ENCODE peak calls at places on chromosomes 1 and 21, in six cellular contexts. One of them, this sample, is unnamed.

GRCh38 chr1:17189632-17190525 is 15.0 kb upstream of the PADI1 start:
- DNase-seq in IMR-90: peak; percentile 92
- DNase-seq in neuronal stem cell: no peak
- DNase-seq in mesenchymal stem cell: peak; percentile 91
- DNase-seq in trophoblast cell: peak; percentile 91
- DNase-seq in H9: no peak
- DNase-seq in this sample: no peak

GRCh38 chr1:181676269-181676668 is 193.0 kb downstream of the CACNA1E start:
- DNase-seq in neuronal stem cell: peak; percentile 29
- DNase-seq in mesenchymal stem cell: no peak
- DNase-seq in H9: peak; percentile 53
- DNase-seq in trophoblast cell: no peak
- DNase-seq in IMR-90: peak; percentile 4
- DNase-seq in this sample: peak; percentile 52

GRCh38 chr21:41663805-41664788 is 102.8 kb downstream of the RIPK4 start:
- DNase-seq in trophoblast cell: peak; percentile 13
- DNase-seq in H9: no peak
- DNase-seq in mesenchymal stem cell: peak; percentile 44
- DNase-seq in neuronal stem cell: peak; percentile 20
- DNase-seq in IMR-90: peak; percentile 32
- DNase-seq in this sample: no peak

GRCh38 chr1:207806531-207807394 is 54.9 kb downstream of the CD46 start:
- DNase-seq in mesenchymal stem cell: peak; percentile 45
- DNase-seq in trophoblast cell: no peak
- DNase-seq in neuronal stem cell: no peak
- DNase-seq in H9: no peak
- DNase-seq in IMR-90: peak; percentile 53
- DNase-seq in this sample: no peak

GRCh38 chr1:11069233-11069950 is 9.6 kb upstream of the SRM start:
- DNase-seq in mesenchymal stem cell: no peak
- DNase-seq in H9: no peak
- DNase-seq in trophoblast cell: no peak
- DNase-seq in IMR-90: no peak
- DNase-seq in neuronal stem cell: no peak
- DNase-seq in this sample: no peak

GRCh38 chr1:179754031-179754624 is 11.0 kb downstream of the FAM163A start:
- DNase-seq in trophoblast cell: no peak
- DNase-seq in IMR-90: peak; percentile 87
- DNase-seq in H9: no peak
- DNase-seq in neuronal stem cell: no peak
- DNase-seq in mesenchymal stem cell: peak; percentile 34
- DNase-seq in this sample: no peak

GRCh38 chr1:24748191-24749121 is 3.2 kb downstream of the CLIC4 start:
- DNase-seq in trophoblast cell: no peak
- DNase-seq in neuronal stem cell: no peak
- DNase-seq in mesenchymal stem cell: no peak
- DNase-seq in IMR-90: no peak
- DNase-seq in H9: no peak
- DNase-seq in this sample: no peak

GRCh38 chr1:44803312-44804095 is 3.3 kb downstream of the PLK3 start:
- DNase-seq in mesenchymal stem cell: no peak
- DNase-seq in IMR-90: no peak
- DNase-seq in neuronal stem cell: no peak
- DNase-seq in trophoblast cell: peak; percentile 33
- DNase-seq in H9: no peak
- DNase-seq in this sample: no peak

GRCh38 chr1:1894354-1895049 is 3.6 kb upstream of the GNB1 start:
- DNase-seq in trophoblast cell: no peak
- DNase-seq in mesenchymal stem cell: no peak
- DNase-seq in neuronal stem cell: no peak
- DNase-seq in H9: no peak
- DNase-seq in IMR-90: no peak
- DNase-seq in this sample: no peak

GRCh38 chr1:165755393-165756010 is 13.2 kb downstream of the TMCO1 start:
- DNase-seq in H9: no peak
- DNase-seq in mesenchymal stem cell: no peak
- DNase-seq in neuronal stem cell: no peak
- DNase-seq in trophoblast cell: no peak
- DNase-seq in IMR-90: no peak
- DNase-seq in this sample: no peak

GRCh38 chr1:32066489-32066873 is 6.3 kb upstream of the TMEM39B start:
- DNase-seq in H9: no peak
- DNase-seq in mesenchymal stem cell: peak; percentile 67
- DNase-seq in IMR-90: peak; percentile 79
- DNase-seq in trophoblast cell: peak; percentile 16
- DNase-seq in neuronal stem cell: no peak
- DNase-seq in this sample: no peak

GRCh38 chr1:245690153-245690552 is 535.4 kb downstream of the KIF26B start:
- DNase-seq in H9: no peak
- DNase-seq in neuronal stem cell: no peak
- DNase-seq in mesenchymal stem cell: no peak
- DNase-seq in trophoblast cell: no peak
- DNase-seq in IMR-90: peak; percentile 9
- DNase-seq in this sample: no peak

GRCh38 chr1:157806431-157807149 is 13.3 kb downstream of the FCRL1 start:
- DNase-seq in mesenchymal stem cell: no peak
- DNase-seq in trophoblast cell: no peak
- DNase-seq in H9: no peak
- DNase-seq in IMR-90: no peak
- DNase-seq in neuronal stem cell: no peak
- DNase-seq in this sample: no peak

GRCh38 chr1:205199090-205199930 is 12.2 kb downstream of the DSTYK start:
- DNase-seq in mesenchymal stem cell: no peak
- DNase-seq in H9: no peak
- DNase-seq in neuronal stem cell: no peak
- DNase-seq in trophoblast cell: no peak
- DNase-seq in IMR-90: peak; percentile 70
- DNase-seq in this sample: no peak

GRCh38 chr1:93681549-93682412 is at the start of gene BCAR3:
- DNase-seq in neuronal stem cell: peak; percentile 61
- DNase-seq in IMR-90: peak; percentile 73
- DNase-seq in H9: peak; percentile 85
- DNase-seq in trophoblast cell: peak; percentile 42
- DNase-seq in mesenchymal stem cell: peak; percentile 76
- DNase-seq in this sample: peak; percentile 83

GRCh38 chr1:170586321-170586855 is 54.4 kb downstream of the GORAB start:
- DNase-seq in neuronal stem cell: peak; percentile 63
- DNase-seq in trophoblast cell: peak; percentile 58
- DNase-seq in H9: no peak
- DNase-seq in mesenchymal stem cell: no peak
- DNase-seq in IMR-90: no peak
- DNase-seq in this sample: no peak

GRCh38 chr1:203914292-203914691 is 52.9 kb downstream of the SNRPE start:
- DNase-seq in H9: no peak
- DNase-seq in neuronal stem cell: no peak
- DNase-seq in mesenchymal stem cell: peak; percentile 65
- DNase-seq in trophoblast cell: no peak
- DNase-seq in IMR-90: peak; percentile 39
- DNase-seq in this sample: no peak

GRCh38 chr1:203916756-203917155 is 55.4 kb downstream of the SNRPE start:
- DNase-seq in IMR-90: no peak
- DNase-seq in H9: no peak
- DNase-seq in trophoblast cell: no peak
- DNase-seq in mesenchymal stem cell: no peak
- DNase-seq in neuronal stem cell: no peak
- DNase-seq in this sample: no peak

GRCh38 chr1:203911806-203912205 is 50.4 kb downstream of the SNRPE start:
- DNase-seq in H9: no peak
- DNase-seq in IMR-90: no peak
- DNase-seq in trophoblast cell: no peak
- DNase-seq in neuronal stem cell: no peak
- DNase-seq in mesenchymal stem cell: no peak
- DNase-seq in this sample: no peak

GRCh38 chr1:203915811-203916210 is 54.4 kb downstream of the SNRPE start:
- DNase-seq in mesenchymal stem cell: peak; percentile 73
- DNase-seq in neuronal stem cell: no peak
- DNase-seq in trophoblast cell: no peak
- DNase-seq in IMR-90: peak; percentile 76
- DNase-seq in H9: no peak
- DNase-seq in this sample: no peak

DNA sequence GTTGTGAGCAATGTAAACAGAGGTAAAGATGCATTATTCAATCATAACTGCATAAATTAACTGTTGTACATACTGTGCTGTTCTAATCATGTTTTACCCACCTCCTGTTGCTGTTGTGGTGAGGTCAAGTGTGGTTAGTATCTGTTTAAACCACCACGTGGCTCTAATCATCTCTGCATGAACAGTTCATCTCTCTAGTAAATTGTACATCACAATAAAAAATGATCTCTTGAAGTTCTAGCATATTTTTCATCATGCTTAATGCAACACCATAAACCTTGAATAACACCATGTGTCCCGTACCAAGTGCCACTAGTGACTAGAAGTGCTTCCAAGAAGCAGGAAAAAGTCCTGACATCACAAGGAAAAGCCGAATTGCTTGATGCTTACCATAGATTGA is 51.6 kb downstream of the SNRPE start:
- DNase-seq in mesenchymal stem cell: no peak
- DNase-seq in IMR-90: no peak
- DNase-seq in H9: no peak
- DNase-seq in trophoblast cell: no peak
- DNase-seq in neuronal stem cell: no peak
- DNase-seq in this sample: no peak
- H2AFZ ChIP-seq in mesenchymal stem cell: no peak overlapping the region
- H2AFZ ChIP-seq in IMR-90: no peak overlapping the region
- H2AFZ ChIP-seq in H9: no peak overlapping the region
- H2AFZ ChIP-seq in trophoblast cell: no peak overlapping the region
- H2AFZ ChIP-seq in neuronal stem cell: no peak overlapping the region
- H2AFZ ChIP-seq in this sample: no peak overlapping the region

GRCh38 chr1:172393354-172393753 is 27.1 kb upstream of the C1orf105 start:
- DNase-seq in mesenchymal stem cell: no peak
- DNase-seq in H9: no peak
- DNase-seq in IMR-90: no peak
- DNase-seq in neuronal stem cell: no peak
- DNase-seq in trophoblast cell: peak; percentile 7
- DNase-seq in this sample: no peak
- H3K18ac ChIP-seq in mesenchymal stem cell: no peak overlapping the region
- H3K18ac ChIP-seq in H9: no peak overlapping the region
- H3K18ac ChIP-seq in IMR-90: no peak overlapping the region
- H3K18ac ChIP-seq in neuronal stem cell: no peak overlapping the region
- H3K18ac ChIP-seq in trophoblast cell: no peak overlapping the region
- H3K18ac ChIP-seq in this sample: no peak overlapping the region

GRCh38 chr21:32770514-32771133 is 931 bp downstream of the PAXBP1 start:
- DNase-seq in IMR-90: peak; percentile 8
- DNase-seq in mesenchymal stem cell: peak; percentile 47
- DNase-seq in trophoblast cell: no peak
- DNase-seq in H9: no peak
- DNase-seq in neuronal stem cell: peak; percentile 35
- DNase-seq in this sample: no peak
- H2AFZ ChIP-seq in IMR-90: peak overlapping the region; percentile 99
- H2AFZ ChIP-seq in mesenchymal stem cell: peak overlapping the region; percentile 91
- H2AFZ ChIP-seq in trophoblast cell: peak overlapping the region; percentile 19
- H2AFZ ChIP-seq in H9: no peak overlapping the region
- H2AFZ ChIP-seq in neuronal stem cell: peak overlapping the region; percentile 92
- H2AFZ ChIP-seq in this sample: no peak overlapping the region

GRCh38 chr1:28365864-28366263 is 3.7 kb upstream of the PHACTR4 start:
- DNase-seq in H9: no peak
- DNase-seq in mesenchymal stem cell: no peak
- DNase-seq in neuronal stem cell: no peak
- DNase-seq in IMR-90: no peak
- DNase-seq in trophoblast cell: no peak
- DNase-seq in this sample: no peak

GRCh38 chr1:28370220-28371010 is 875 bp downstream of the PHACTR4 start:
- DNase-seq in H9: no peak
- DNase-seq in trophoblast cell: peak; percentile 10
- DNase-seq in mesenchymal stem cell: peak; percentile 67
- DNase-seq in IMR-90: peak; percentile 48
- DNase-seq in neuronal stem cell: no peak
- DNase-seq in this sample: no peak

GRCh38 chr1:28371011-28371378 is 1.5 kb downstream of the PHACTR4 start:
- DNase-seq in H9: no peak
- DNase-seq in IMR-90: no peak
- DNase-seq in trophoblast cell: no peak
- DNase-seq in neuronal stem cell: no peak
- DNase-seq in mesenchymal stem cell: peak; percentile 14
- DNase-seq in this sample: no peak

GRCh38 chr1:28369225-28369517 is 369 bp upstream of the PHACTR4 start:
- DNase-seq in neuronal stem cell: no peak
- DNase-seq in trophoblast cell: no peak
- DNase-seq in H9: no peak
- DNase-seq in mesenchymal stem cell: no peak
- DNase-seq in IMR-90: no peak
- DNase-seq in this sample: no peak

GRCh38 chr1:28369518-28370219 is at the start of gene PHACTR4:
- DNase-seq in mesenchymal stem cell: peak; percentile 94
- DNase-seq in H9: peak; percentile 98
- DNase-seq in neuronal stem cell: peak; percentile 91
- DNase-seq in IMR-90: peak; percentile 91
- DNase-seq in trophoblast cell: peak; percentile 96
- DNase-seq in this sample: peak; percentile 96
- H3K18ac ChIP-seq in mesenchymal stem cell: peak within 1 kb of the TSS; percentile 97
- H3K18ac ChIP-seq in H9: peak within 1 kb of the TSS; percentile 91
- H3K18ac ChIP-seq in neuronal stem cell: peak within 1 kb of the TSS; percentile 99
- H3K18ac ChIP-seq in IMR-90: peak within 1 kb of the TSS; percentile 53
- H3K18ac ChIP-seq in trophoblast cell: peak within 1 kb of the TSS; percentile 76
- H3K18ac ChIP-seq in this sample: peak within 1 kb of the TSS; percentile 97

This sample was measured in H1.